ENCODE peak calls at places on chromosomes 5 and 9, in seven cellular contexts. P is spleen, T is neural progenitor cell, H is stomach, E is HCT116, L is cardiac muscle cell, O is brain microvascular endothelial cell. I is an unnamed sample.

GRCh38 chr5:157761690-157762611 is 18.4 kb downstream of the LSM11 start:
- DNase-seq in O (peak), L (peak), T (peak), H (no peak), P (no peak), E (peak), I (peak)

GRCh38 chr5:155735388-155735787 is 591.6 kb upstream of the SGCD start:
- DNase-seq in E (no peak), H (no peak), T (peak), L (no peak), P (no peak), O (no peak), I (no peak)

GRCh38 chr5:139569276-139569955 is 8.3 kb downstream of the UBE2D2 start:
- DNase-seq in H (no peak), E (no peak), P (peak), O (no peak), L (no peak), T (no peak), I (no peak)

GRCh38 chr9:72396247-72397091 is 31.5 kb upstream of the ZFAND5 start:
- DNase-seq in T (no peak), O (no peak), E (no peak), H (no peak), L (peak), P (no peak), I (peak)

GRCh38 chr5:45101146-45101545 is 292.4 kb downstream of the MRPS30 start:
- DNase-seq in T (no peak), O (no peak), E (no peak), L (no peak), P (no peak), H (no peak), I (no peak)

GRCh38 chr9:13429271-13429670 is 149.8 kb upstream of the MPDZ start:
- DNase-seq in P (no peak), E (no peak), O (no peak), L (no peak), T (no peak), H (no peak), I (no peak)

GRCh38 chr9:71703172-71703872 is 65.0 kb downstream of the CEMIP2 start:
- DNase-seq in L (peak), O (no peak), P (no peak), T (no peak), E (no peak), H (no peak), I (peak)

GRCh38 chr9:115694014-115694413 is 459.6 kb upstream of the PAPPA start:
- DNase-seq in L (peak), H (no peak), P (no peak), O (peak), T (peak), E (no peak), I (peak)

GRCh38 chr5:86152988-86153560 is 464.7 kb upstream of the COX7C start:
- DNase-seq in P (no peak), T (no peak), L (no peak), H (no peak), E (no peak), O (no peak), I (no peak)

GRCh38 chr9:133734600-133735414 is 3.3 kb downstream of the SARDH start:
- DNase-seq in T (peak), O (no peak), P (peak), H (peak), E (no peak), L (no peak), I (no peak)

GRCh38 chr9:115999498-115999897 is 154.1 kb upstream of the PAPPA start:
- DNase-seq in L (peak), P (no peak), O (no peak), T (no peak), H (no peak), E (no peak), I (no peak)

GRCh38 chr9:101119206-101119819 is 90.8 kb downstream of the PLPPR1 start:
- DNase-seq in T (peak), H (peak), E (peak), O (peak), L (peak), P (no peak), I (peak)

GRCh38 chr5:150122158-150122510 is 33.5 kb downstream of the PDGFRB start:
- DNase-seq in E (no peak), H (peak), L (no peak), P (peak), O (no peak), T (peak), I (no peak)

GRCh38 chr5:66171349-66172344 is 27.5 kb downstream of the SREK1 start:
- DNase-seq in L (peak), T (peak), E (no peak), P (no peak), O (peak), H (no peak), I (peak)

GRCh38 chr9:116549061-116549664 is 137.9 kb upstream of the TRIM32 start:
- DNase-seq in P (no peak), E (peak), T (no peak), L (peak), O (peak), H (peak), I (peak)

GRCh38 chr5:106894964-106895363 is 775.8 kb downstream of the EFNA5 start:
- DNase-seq in E (no peak), P (no peak), H (no peak), O (peak), L (peak), T (no peak), I (no peak)

GRCh38 chr9:128712451-128713410 is 10.4 kb downstream of the PKN3 start:
- DNase-seq in H (no peak), T (no peak), L (no peak), P (peak), E (no peak), O (no peak), I (no peak)

GRCh38 chr5:98314262-98314661 is 459.2 kb upstream of the RGMB start:
- DNase-seq in T (no peak), L (peak), E (no peak), H (no peak), O (no peak), P (no peak), I (peak)

GRCh38 chr5:172412724-172413260 is 41.5 kb downstream of the SH3PXD2B start:
- DNase-seq in E (no peak), T (no peak), P (peak), L (peak), O (peak), H (peak), I (peak)

GRCh38 chr9:89592963-89593775 is 11.6 kb upstream of the GADD45G start:
- DNase-seq in P (no peak), H (no peak), E (no peak), L (peak), O (peak), T (peak), I (no peak)

GRCh38 chr9:2824564-2824963 is 19.3 kb downstream of the PUM3 start:
- DNase-seq in H (no peak), O (no peak), P (no peak), E (no peak), L (no peak), T (peak), I (no peak)

GRCh38 chr5:79640571-79641055 is 28.4 kb downstream of the TENT2 start:
- DNase-seq in P (no peak), T (no peak), H (no peak), L (peak), O (no peak), E (no peak), I (no peak)

GRCh38 chr9:98099898-98100297 is 19.1 kb downstream of the TRIM14 start:
- DNase-seq in T (no peak), E (no peak), O (no peak), L (no peak), P (no peak), H (no peak), I (peak)

GRCh38 chr5:178941361-178941760 is 363 bp downstream of the ZNF454 start:
- DNase-seq in T (no peak), P (no peak), L (peak), E (no peak), H (no peak), O (peak), I (no peak)

GRCh38 chr9:24245988-24246387 is 299.7 kb downstream of the IZUMO3 start:
- DNase-seq in E (peak), T (peak), H (no peak), L (peak), P (no peak), O (peak), I (peak)

GRCh38 chr9:107688728-107689127 is 199.2 kb upstream of the KLF4 start:
- DNase-seq in H (no peak), T (no peak), O (no peak), L (no peak), P (no peak), E (no peak), I (no peak)

GRCh38 chr9:3012843-3013242 is 168.9 kb upstream of the PUM3 start:
- DNase-seq in H (no peak), L (no peak), E (no peak), T (no peak), O (no peak), P (no peak), I (no peak)

GRCh38 chr5:136004436-136004835 is 24.4 kb upstream of the TGFBI start:
- DNase-seq in O (no peak), H (no peak), P (no peak), L (no peak), T (no peak), E (no peak), I (peak)

GRCh38 chr5:103829585-103829984 is 267.0 kb upstream of the NUDT12 start:
- DNase-seq in H (no peak), E (no peak), O (no peak), T (peak), P (no peak), L (no peak), I (no peak)

GRCh38 chr9:109448223-109448622 is 49.9 kb downstream of the PTPN3 start:
- DNase-seq in E (no peak), T (no peak), O (peak), L (peak), H (no peak), P (no peak), I (peak)

GRCh38 chr9:109441296-109441695 is 56.8 kb downstream of the PTPN3 start:
- DNase-seq in O (no peak), E (no peak), T (peak), P (no peak), L (no peak), H (no peak), I (no peak)

GRCh38 chr9:109442716-109443115 is 55.4 kb downstream of the PTPN3 start:
- DNase-seq in H (no peak), P (no peak), O (no peak), E (no peak), T (no peak), L (no peak), I (no peak)

GRCh38 chr9:109447329-109448076 is 50.6 kb downstream of the PTPN3 start:
- DNase-seq in O (no peak), E (no peak), P (no peak), T (no peak), H (no peak), L (no peak), I (no peak)

GRCh38 chr9:109444771-109445320 is 53.3 kb downstream of the PTPN3 start:
- DNase-seq in P (no peak), E (no peak), L (no peak), H (no peak), T (no peak), O (no peak), I (no peak)
- TF ChIP-seq CTCF in P (no peak), E (no peak), L (no peak), H (no peak), T (no peak), O (no peak), I (no peak)

DNA sequence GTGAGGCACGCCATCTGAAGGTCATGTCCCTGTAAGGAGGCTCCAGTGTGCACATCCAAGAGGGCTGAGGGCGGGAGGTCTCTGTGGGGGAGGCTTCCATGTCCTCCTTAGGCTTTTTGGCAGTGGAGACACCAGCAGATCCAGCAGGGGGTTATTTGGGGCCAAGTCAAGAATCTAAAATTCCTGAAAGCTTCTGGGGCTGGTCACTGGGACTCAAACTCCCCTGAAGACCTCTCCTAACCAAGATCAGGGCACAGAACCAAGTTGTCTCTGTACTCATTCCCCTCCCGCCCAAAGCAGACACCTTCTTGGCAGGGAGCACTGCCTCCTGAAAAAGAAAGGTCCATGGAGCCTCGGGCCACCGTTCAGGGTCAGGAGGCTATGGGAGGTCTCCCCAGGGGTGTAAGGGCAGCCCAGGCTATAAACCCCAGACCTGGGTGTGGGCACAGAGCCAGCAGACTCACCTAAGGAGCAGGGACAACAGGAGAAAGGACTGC is 127.4 kb upstream of the ADRA1B start:
- DNase-seq in P (no peak), E (no peak), H (no peak), T (no peak), L (peak), O (no peak), I (no peak)
- H3K27ac ChIP-seq in P (no peak), E (no peak), H (no peak), T (no peak), L (no peak), O (no peak), I (no peak)

GRCh38 chr9:124799274-124800006 is 22.5 kb downstream of the OLFML2A start:
- DNase-seq in T (no peak), H (no peak), O (no peak), L (no peak), E (no peak), P (no peak), I (no peak)
- TF ChIP-seq CTCF in T (no peak), H (no peak), O (no peak), L (no peak), E (no peak), P (no peak), I (no peak)

DNA sequence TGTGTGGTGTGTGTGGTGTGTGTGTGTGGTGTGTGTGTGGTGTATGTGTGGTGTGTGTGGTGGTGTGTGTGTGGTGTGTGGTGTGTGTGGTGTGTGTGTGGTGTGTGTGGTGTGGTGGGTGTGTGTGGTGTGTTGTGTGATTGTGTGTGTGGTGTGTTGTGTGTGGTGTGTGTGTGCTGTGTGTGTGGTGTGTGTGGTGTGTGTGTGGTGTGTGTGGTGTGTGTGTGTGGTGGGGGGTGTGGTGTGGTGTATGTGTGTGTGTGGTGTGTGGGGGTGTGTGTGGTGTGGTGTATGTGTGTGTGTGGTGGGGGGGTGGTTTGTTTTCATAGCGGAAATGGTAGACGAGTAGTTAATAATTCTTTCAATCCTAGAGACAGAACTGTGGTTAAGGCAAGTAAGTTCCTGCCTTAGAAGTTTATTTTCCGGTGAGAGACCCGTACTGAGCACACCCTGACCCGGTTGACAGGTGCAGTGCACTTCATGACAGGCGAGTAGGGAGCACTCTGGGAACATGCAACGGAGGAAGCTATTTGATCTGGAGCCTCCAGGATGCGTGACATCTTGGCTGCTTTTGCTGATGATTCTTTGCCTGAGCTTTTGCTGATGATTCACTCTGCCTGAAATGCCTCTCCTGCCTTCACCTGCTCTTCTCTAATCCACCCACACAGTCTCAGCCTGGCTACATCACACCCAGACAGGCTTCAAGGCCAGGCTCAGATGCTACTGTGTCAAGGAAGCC is 21.7 kb upstream of the FAT2 start:
- DNase-seq in T (no peak), P (no peak), H (no peak), L (no peak), O (no peak), E (peak), I (peak)
- H3K27ac ChIP-seq in T (no peak), P (no peak), H (no peak), L (no peak), O (no peak), E (no peak), I (peak)

DNA sequence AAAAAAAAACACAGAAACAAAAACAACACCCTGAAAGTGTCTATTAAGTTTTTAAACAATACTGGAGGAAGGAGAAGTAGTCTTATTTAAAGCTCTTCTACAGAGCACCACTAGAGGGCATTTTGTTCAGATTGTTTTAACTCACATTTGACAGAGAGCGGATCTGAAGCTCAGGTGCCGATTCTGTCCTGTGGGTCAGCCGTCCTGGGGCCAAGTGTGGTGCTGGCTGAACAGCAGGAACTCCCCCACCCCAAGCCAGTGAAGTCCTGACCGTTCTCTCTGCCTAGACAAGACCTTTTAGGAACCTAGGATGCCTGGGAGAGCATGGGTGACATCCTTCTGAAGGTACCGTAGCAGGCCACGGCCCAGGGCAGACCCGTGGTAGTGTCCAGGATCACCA is 3.9 kb downstream of the EXOC3 start:
- DNase-seq in L (peak), H (no peak), T (peak), O (no peak), P (peak), E (peak), I (no peak)
- TF ChIP-seq CTCF in L (peak), H (no peak), T (peak), O (peak), P (peak), E (peak), I (peak)

GRCh38 chr9:36487482-36488321 is 85.0 kb upstream of the MELK start:
- DNase-seq in T (peak), H (peak), L (peak), P (peak), E (peak), O (peak), I (peak)
- H3K27ac ChIP-seq in T (peak), H (peak), L (peak), P (peak), E (peak), O (peak), I (peak)

I was measured in foreskin keratinocyte.